ENCODE peak calls at places on chromosomes 7 and 10, in seven cellular contexts. D, B, C, Z, X, F and H are unnamed samples.

GRCh38 chr10:3777876-3778707 is 6.9 kb downstream of the KLF6 start:
- DNase-seq in B (no peak), F (peak), C (no peak), D (no peak), Z (peak), X (no peak), H (no peak)

GRCh38 chr10:67119648-67120047 is 193.8 kb downstream of the LRRTM3 start:
- DNase-seq in D (no peak), C (no peak), X (no peak), F (no peak), Z (no peak), B (no peak), H (peak)

GRCh38 chr7:140719711-140720110 is 23.2 kb downstream of the NDUFB2 start:
- DNase-seq in X (no peak), C (no peak), Z (peak), B (no peak), D (no peak), F (peak), H (no peak)

GRCh38 chr7:156158213-156158612 is 345.9 kb upstream of the SHH start:
- DNase-seq in C (no peak), B (no peak), X (no peak), D (no peak), F (no peak), Z (no peak), H (no peak)

GRCh38 chr10:18140957-18141888 is 999 bp downstream of the CACNB2 start:
- DNase-seq in B (no peak), Z (peak), F (no peak), X (no peak), D (peak), C (no peak), H (peak)

GRCh38 chr7:1713502-1714484 is 43.7 kb downstream of the ELFN1 start:
- DNase-seq in D (peak), F (no peak), X (peak), C (peak), B (no peak), Z (no peak), H (no peak)

GRCh38 chr7:132256721-132257212 is 319.5 kb downstream of the PLXNA4 start:
- DNase-seq in B (no peak), C (no peak), F (no peak), X (no peak), Z (no peak), D (no peak), H (no peak)

GRCh38 chr7:128728608-128729007 is 10.6 kb upstream of the CALU start:
- DNase-seq in Z (peak), B (no peak), C (no peak), D (no peak), X (no peak), F (peak), H (peak)

GRCh38 chr10:95279042-95279820 is 11.6 kb downstream of the PDLIM1 start:
- DNase-seq in B (no peak), X (no peak), D (no peak), Z (peak), C (no peak), F (peak), H (peak)

GRCh38 chr7:79781716-79782115 is 328.2 kb upstream of the MAGI2 start:
- DNase-seq in X (no peak), D (no peak), B (no peak), F (no peak), C (no peak), Z (peak), H (peak)

GRCh38 chr10:7475046-7475860 is 64.4 kb upstream of the SFMBT2 start:
- DNase-seq in B (no peak), F (no peak), Z (no peak), D (peak), X (peak), C (peak), H (no peak)
- H3K4me3 ChIP-seq in B (no peak), F (no peak), Z (no peak), D (no peak), X (no peak), C (peak), H (no peak)

DNA sequence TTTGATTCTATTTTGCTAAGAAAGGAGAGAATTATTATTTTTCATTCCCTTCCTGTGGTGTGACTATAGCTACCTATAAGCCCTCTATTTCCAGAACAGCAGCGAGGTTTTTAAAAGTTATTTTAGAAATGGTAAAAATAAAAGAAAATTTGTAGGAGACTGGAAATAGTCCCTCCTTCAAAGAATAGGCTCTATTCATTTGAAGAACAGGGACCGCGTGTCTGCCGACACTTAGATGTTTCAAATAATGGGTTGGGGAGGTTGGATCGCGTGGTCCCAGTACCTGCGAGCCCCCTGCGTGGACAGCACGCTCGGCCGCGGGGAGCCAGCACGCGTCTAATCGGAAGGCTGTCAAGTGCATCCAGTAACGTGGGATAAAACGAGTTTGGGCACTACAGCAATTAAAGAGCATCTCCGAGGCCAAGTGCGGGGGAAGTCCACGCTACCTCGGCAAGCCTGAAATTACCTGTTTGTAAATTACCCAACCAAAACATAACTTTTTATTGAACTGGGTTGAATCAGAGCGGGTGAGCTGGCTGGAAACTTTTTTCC is 1.0 kb downstream of the CACNA2D1 start:
- DNase-seq in B (no peak), Z (peak), X (peak), F (peak), D (peak), C (peak), H (peak)
- H3K4me3 ChIP-seq in B (peak), Z (peak), X (peak), F (peak), D (peak), C (peak), H (peak)

GRCh38 chr10:79209340-79209739 is 137.9 kb upstream of the PPIF start:
- DNase-seq in X (no peak), F (no peak), Z (no peak), B (no peak), C (no peak), D (no peak), H (no peak)
- H3K4me3 ChIP-seq in X (no peak), F (no peak), Z (no peak), B (no peak), C (no peak), D (no peak), H (no peak)

GRCh38 chr10:77591238-77591880 is 46.2 kb downstream of the KCNMA1 start:
- DNase-seq in B (no peak), Z (no peak), D (no peak), C (no peak), F (no peak), X (no peak), H (no peak)

GRCh38 chr10:77590344-77591237 is 47.0 kb downstream of the KCNMA1 start:
- DNase-seq in X (no peak), C (no peak), D (no peak), Z (no peak), B (no peak), F (no peak), H (no peak)

GRCh38 chr10:77594171-77594783 is 43.3 kb downstream of the KCNMA1 start:
- DNase-seq in Z (no peak), B (no peak), C (no peak), D (no peak), X (no peak), F (no peak), H (no peak)

GRCh38 chr10:77592510-77592909 is 45.1 kb downstream of the KCNMA1 start:
- DNase-seq in Z (no peak), X (no peak), F (no peak), B (no peak), C (no peak), D (no peak), H (no peak)

DNA sequence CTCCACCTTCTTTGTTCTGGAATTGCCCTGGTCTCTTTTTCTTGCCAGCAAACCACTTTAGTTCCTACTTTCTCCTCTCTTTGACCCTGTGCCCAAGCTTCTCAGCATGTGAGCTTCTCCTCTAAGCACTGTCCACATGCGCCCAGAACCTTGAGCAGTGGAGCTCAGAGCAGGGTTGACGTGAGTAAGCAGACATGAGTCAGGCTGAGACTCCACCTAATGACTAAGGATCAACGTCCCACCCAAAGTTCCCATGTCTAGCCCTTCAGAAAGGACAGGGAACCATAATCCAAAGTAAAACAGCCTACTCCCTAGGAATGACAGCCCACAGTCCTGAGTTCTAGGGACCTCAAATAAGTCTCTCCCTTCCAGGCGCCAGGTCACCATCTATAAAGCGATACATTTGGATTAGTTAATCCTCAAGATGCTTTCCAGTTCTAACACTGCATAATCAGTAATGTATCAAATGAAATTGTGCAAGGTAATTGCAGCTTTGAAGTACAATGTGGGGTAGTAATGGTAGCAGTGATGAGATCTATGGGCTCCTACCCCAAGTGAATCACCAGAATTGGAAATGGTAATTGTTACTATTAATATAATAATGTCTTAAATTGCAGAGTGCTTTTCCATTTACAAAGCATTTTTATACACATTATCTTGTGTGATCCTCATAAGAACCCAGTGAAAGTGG is 44.5 kb downstream of the KCNMA1 start:
- DNase-seq in C (no peak), Z (peak), F (peak), X (no peak), B (no peak), D (no peak), H (peak)
- H3K4me3 ChIP-seq in C (no peak), Z (no peak), F (no peak), X (no peak), B (no peak), D (no peak), H (peak)

GRCh38 chr10:63260103-63260859 is 127.2 kb downstream of the NRBF2 start:
- DNase-seq in F (no peak), B (no peak), X (no peak), Z (no peak), C (no peak), D (no peak), H (no peak)

GRCh38 chr10:63262674-63263073 is 129.5 kb downstream of the NRBF2 start:
- DNase-seq in C (no peak), Z (no peak), B (no peak), D (no peak), F (no peak), X (no peak), H (no peak)

GRCh38 chr10:63258920-63259678 is 126.0 kb downstream of the NRBF2 start:
- DNase-seq in F (peak), X (no peak), Z (no peak), B (no peak), D (no peak), C (no peak), H (no peak)

GRCh38 chr10:63260860-63261251 is 127.7 kb downstream of the NRBF2 start:
- DNase-seq in X (no peak), Z (no peak), F (no peak), B (no peak), C (no peak), D (no peak), H (no peak)

GRCh38 chr10:63261496-63261895 is 128.4 kb downstream of the NRBF2 start:
- DNase-seq in Z (no peak), F (peak), C (no peak), X (no peak), B (no peak), D (no peak), H (no peak)
- H3K4me3 ChIP-seq in Z (no peak), F (no peak), C (no peak), X (no peak), B (no peak), D (peak), H (no peak)